ENCODE peak calls at places on chromosomes 6 and 20, in six cellular contexts. One of them, this sample, is unnamed.

GRCh38 chr20:24695529-24696225 is 226.2 kb downstream of the SYNDIG1 start:
- DNase-seq in body of pancreas: no peak
- DNase-seq in CD8-positive, alpha-beta T cell: no peak
- DNase-seq in uterus: no peak
- DNase-seq in ovary: no peak
- DNase-seq in adrenal gland: no peak
- DNase-seq in this sample: peak; percentile 17

GRCh38 chr20:1360094-1360493 is 31.2 kb upstream of the SDCBP2 start:
- DNase-seq in ovary: no peak
- DNase-seq in uterus: no peak
- DNase-seq in adrenal gland: no peak
- DNase-seq in CD8-positive, alpha-beta T cell: no peak
- DNase-seq in body of pancreas: no peak
- DNase-seq in this sample: no peak

GRCh38 chr6:35087361-35088280 is 53.5 kb downstream of the TCP11 start:
- DNase-seq in body of pancreas: no peak
- DNase-seq in CD8-positive, alpha-beta T cell: no peak
- DNase-seq in ovary: peak; percentile 28
- DNase-seq in adrenal gland: no peak
- DNase-seq in uterus: no peak
- DNase-seq in this sample: no peak

GRCh38 chr20:62805365-62805710 is 703 bp downstream of the OGFR start:
- DNase-seq in uterus: no peak
- DNase-seq in ovary: no peak
- DNase-seq in body of pancreas: peak; percentile 37
- DNase-seq in CD8-positive, alpha-beta T cell: no peak
- DNase-seq in adrenal gland: no peak
- DNase-seq in this sample: no peak

GRCh38 chr6:12572884-12573824 is 143.4 kb upstream of the PHACTR1 start:
- DNase-seq in CD8-positive, alpha-beta T cell: no peak
- DNase-seq in ovary: no peak
- DNase-seq in body of pancreas: no peak
- DNase-seq in uterus: no peak
- DNase-seq in adrenal gland: no peak
- DNase-seq in this sample: no peak

GRCh38 chr20:38674178-38675133 is 49.8 kb upstream of the SLC32A1 start:
- DNase-seq in body of pancreas: peak; percentile 28
- DNase-seq in uterus: no peak
- DNase-seq in CD8-positive, alpha-beta T cell: peak; percentile 13
- DNase-seq in adrenal gland: peak; percentile 56
- DNase-seq in ovary: peak; percentile 66
- DNase-seq in this sample: no peak

GRCh38 chr6:7469696-7470095 is 71.8 kb upstream of the DSP start:
- DNase-seq in ovary: no peak
- DNase-seq in body of pancreas: no peak
- DNase-seq in CD8-positive, alpha-beta T cell: no peak
- DNase-seq in uterus: no peak
- DNase-seq in adrenal gland: no peak
- DNase-seq in this sample: no peak

GRCh38 chr6:137493218-137494038 is 766 bp downstream of the OLIG3 start:
- DNase-seq in ovary: no peak
- DNase-seq in CD8-positive, alpha-beta T cell: no peak
- DNase-seq in adrenal gland: no peak
- DNase-seq in uterus: no peak
- DNase-seq in body of pancreas: peak; percentile 62
- DNase-seq in this sample: no peak

GRCh38 chr6:169935348-169935718 is 183.9 kb downstream of the ERMARD start:
- DNase-seq in uterus: peak; percentile 50
- DNase-seq in adrenal gland: no peak
- DNase-seq in CD8-positive, alpha-beta T cell: no peak
- DNase-seq in ovary: no peak
- DNase-seq in body of pancreas: no peak
- DNase-seq in this sample: no peak

GRCh38 chr6:93889713-93890112 is 470.4 kb upstream of the EPHA7 start:
- DNase-seq in CD8-positive, alpha-beta T cell: no peak
- DNase-seq in body of pancreas: no peak
- DNase-seq in ovary: no peak
- DNase-seq in uterus: no peak
- DNase-seq in adrenal gland: no peak
- DNase-seq in this sample: no peak

GRCh38 chr6:134379086-134379485 is 61.2 kb upstream of the SGK1 start:
- DNase-seq in CD8-positive, alpha-beta T cell: no peak
- DNase-seq in ovary: no peak
- DNase-seq in adrenal gland: no peak
- DNase-seq in body of pancreas: peak; percentile 86
- DNase-seq in uterus: no peak
- DNase-seq in this sample: peak; percentile 64

GRCh38 chr6:110999634-111000270 is 17.9 kb downstream of the RPF2 start:
- DNase-seq in uterus: no peak
- DNase-seq in adrenal gland: no peak
- DNase-seq in ovary: no peak
- DNase-seq in body of pancreas: no peak
- DNase-seq in CD8-positive, alpha-beta T cell: no peak
- DNase-seq in this sample: no peak

GRCh38 chr6:41027799-41028617 is 11.0 kb downstream of the UNC5CL start:
- DNase-seq in ovary: peak; percentile 93
- DNase-seq in adrenal gland: peak; percentile 90
- DNase-seq in uterus: peak; percentile 70
- DNase-seq in body of pancreas: peak; percentile 92
- DNase-seq in CD8-positive, alpha-beta T cell: peak; percentile 39
- DNase-seq in this sample: peak; percentile 82

GRCh38 chr6:134550604-134551003 is 232.7 kb upstream of the SGK1 start:
- DNase-seq in uterus: no peak
- DNase-seq in body of pancreas: no peak
- DNase-seq in CD8-positive, alpha-beta T cell: no peak
- DNase-seq in ovary: no peak
- DNase-seq in adrenal gland: no peak
- DNase-seq in this sample: no peak

GRCh38 chr20:21719592-21720214 is 14.2 kb downstream of the PAX1 start:
- DNase-seq in uterus: peak; percentile 46
- DNase-seq in CD8-positive, alpha-beta T cell: no peak
- DNase-seq in body of pancreas: peak; percentile 70
- DNase-seq in adrenal gland: peak; percentile 58
- DNase-seq in ovary: no peak
- DNase-seq in this sample: peak; percentile 57

GRCh38 chr6:33702345-33702977 is 9.0 kb downstream of the UQCC2 start:
- DNase-seq in uterus: no peak
- DNase-seq in ovary: no peak
- DNase-seq in CD8-positive, alpha-beta T cell: no peak
- DNase-seq in adrenal gland: no peak
- DNase-seq in body of pancreas: peak; percentile 57
- DNase-seq in this sample: no peak

GRCh38 chr6:170152989-170153388 is 137.9 kb downstream of the DLL1 start:
- DNase-seq in ovary: peak; percentile 58
- DNase-seq in CD8-positive, alpha-beta T cell: no peak
- DNase-seq in uterus: no peak
- DNase-seq in body of pancreas: peak; percentile 89
- DNase-seq in adrenal gland: no peak
- DNase-seq in this sample: peak; percentile 65

GRCh38 chr6:34146801-34147592 is 1.1 kb upstream of the GRM4 start:
- DNase-seq in adrenal gland: no peak
- DNase-seq in ovary: no peak
- DNase-seq in CD8-positive, alpha-beta T cell: no peak
- DNase-seq in uterus: no peak
- DNase-seq in body of pancreas: no peak
- DNase-seq in this sample: no peak

GRCh38 chr6:143559101-143559500 is 47.6 kb upstream of the FUCA2 start:
- DNase-seq in body of pancreas: no peak
- DNase-seq in uterus: no peak
- DNase-seq in adrenal gland: no peak
- DNase-seq in ovary: no peak
- DNase-seq in CD8-positive, alpha-beta T cell: no peak
- DNase-seq in this sample: no peak

GRCh38 chr6:101663099-101663498 is 269.6 kb downstream of the GRIK2 start:
- DNase-seq in adrenal gland: no peak
- DNase-seq in CD8-positive, alpha-beta T cell: no peak
- DNase-seq in ovary: no peak
- DNase-seq in uterus: no peak
- DNase-seq in body of pancreas: no peak
- DNase-seq in this sample: no peak

GRCh38 chr6:39496951-39497350 is 174.4 kb upstream of the KCNK16 start:
- DNase-seq in ovary: peak; percentile 68
- DNase-seq in adrenal gland: no peak
- DNase-seq in body of pancreas: peak; percentile 15
- DNase-seq in CD8-positive, alpha-beta T cell: no peak
- DNase-seq in uterus: peak; percentile 54
- DNase-seq in this sample: peak; percentile 29

DNA sequence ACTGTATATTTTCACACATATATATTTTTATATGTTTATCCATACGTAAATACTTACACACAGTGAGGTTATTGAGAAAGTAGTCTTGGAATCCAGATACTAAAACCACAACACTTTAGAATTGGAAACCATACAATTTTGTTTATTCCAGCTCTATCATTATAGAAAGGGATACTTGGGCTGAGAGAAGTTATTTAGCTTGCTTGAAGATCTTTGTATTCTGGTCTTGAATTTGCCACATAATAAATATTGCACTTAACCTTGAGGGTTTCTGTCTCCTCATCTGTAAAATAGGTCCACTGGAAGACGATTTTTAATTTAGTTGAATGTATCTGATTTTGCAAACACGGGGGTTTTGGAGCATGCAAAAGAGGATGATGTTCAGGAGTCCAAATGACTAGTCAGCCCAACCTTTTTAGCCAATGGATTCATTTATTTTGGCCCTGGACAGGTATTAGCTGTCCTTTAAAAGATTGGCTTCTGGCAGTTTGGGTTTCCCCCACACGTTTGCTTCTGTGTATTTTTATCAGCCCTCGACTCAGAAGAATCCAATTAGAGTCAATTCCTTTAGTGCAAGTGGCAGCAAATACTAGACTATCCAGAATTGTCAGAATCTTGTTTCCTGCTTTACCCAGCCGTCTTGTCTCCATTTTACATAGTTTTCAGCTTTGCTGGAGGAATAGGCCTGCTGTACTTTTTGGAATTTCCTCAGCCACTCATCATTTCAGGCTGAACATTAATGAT is 62.4 kb upstream of the ZNF217 start:
- DNase-seq in uterus: no peak
- DNase-seq in ovary: no peak
- DNase-seq in adrenal gland: no peak
- DNase-seq in CD8-positive, alpha-beta T cell: no peak
- DNase-seq in body of pancreas: no peak
- DNase-seq in this sample: no peak
- H3K4me1 ChIP-seq in uterus: no peaks in the 10 kb centered on the region
- H3K4me1 ChIP-seq in ovary: peaks cover 8% of the 10 kb centered on the region
- H3K4me1 ChIP-seq in adrenal gland: peaks cover 41% of the 10 kb centered on the region
- H3K4me1 ChIP-seq in CD8-positive, alpha-beta T cell: peaks cover 65% of the 10 kb centered on the region
- H3K4me1 ChIP-seq in body of pancreas: peaks cover 34% of the 10 kb centered on the region
- H3K4me1 ChIP-seq in this sample: peaks cover 3% of the 10 kb centered on the region

GRCh38 chr6:45421700-45422540 is 44.2 kb upstream of the SUPT3H start:
- DNase-seq in CD8-positive, alpha-beta T cell: peak; percentile 8
- DNase-seq in uterus: peak; percentile 41
- DNase-seq in ovary: peak; percentile 73
- DNase-seq in adrenal gland: peak; percentile 56
- DNase-seq in body of pancreas: peak; percentile 56
- DNase-seq in this sample: peak; percentile 48

GRCh38 chr6:45423901-45424627 is 46.3 kb upstream of the SUPT3H start:
- DNase-seq in ovary: peak; percentile 50
- DNase-seq in uterus: no peak
- DNase-seq in CD8-positive, alpha-beta T cell: no peak
- DNase-seq in adrenal gland: no peak
- DNase-seq in body of pancreas: peak; percentile 26
- DNase-seq in this sample: peak; percentile 32

GRCh38 chr6:45420909-45421699 is 43.4 kb upstream of the SUPT3H start:
- DNase-seq in body of pancreas: no peak
- DNase-seq in adrenal gland: no peak
- DNase-seq in uterus: no peak
- DNase-seq in CD8-positive, alpha-beta T cell: no peak
- DNase-seq in ovary: no peak
- DNase-seq in this sample: no peak

GRCh38 chr6:45423111-45423900 is 45.6 kb upstream of the SUPT3H start:
- DNase-seq in ovary: peak; percentile 65
- DNase-seq in adrenal gland: no peak
- DNase-seq in uterus: no peak
- DNase-seq in body of pancreas: peak; percentile 19
- DNase-seq in CD8-positive, alpha-beta T cell: no peak
- DNase-seq in this sample: no peak

GRCh38 chr6:45422541-45423110 is 44.9 kb upstream of the SUPT3H start:
- DNase-seq in ovary: peak; percentile 62
- DNase-seq in CD8-positive, alpha-beta T cell: peak; percentile 32
- DNase-seq in uterus: no peak
- DNase-seq in body of pancreas: peak; percentile 26
- DNase-seq in adrenal gland: no peak
- DNase-seq in this sample: peak; percentile 36
- H3K27ac ChIP-seq in ovary: peak overlapping the region; percentile 33
- H3K27ac ChIP-seq in CD8-positive, alpha-beta T cell: peak overlapping the region; percentile 62
- H3K27ac ChIP-seq in uterus: peak overlapping the region; percentile 76
- H3K27ac ChIP-seq in body of pancreas: no peak overlapping the region
- H3K27ac ChIP-seq in adrenal gland: no peak overlapping the region
- H3K27ac ChIP-seq in this sample: peak overlapping the region; percentile 40

GRCh38 chr6:31920803-31921202 is 6.7 kb upstream of the C2 start:
- DNase-seq in adrenal gland: no peak
- DNase-seq in body of pancreas: no peak
- DNase-seq in uterus: no peak
- DNase-seq in ovary: no peak
- DNase-seq in CD8-positive, alpha-beta T cell: no peak
- DNase-seq in this sample: no peak

GRCh38 chr6:31919624-31920303 is 7.8 kb upstream of the C2 start:
- DNase-seq in adrenal gland: no peak
- DNase-seq in ovary: no peak
- DNase-seq in CD8-positive, alpha-beta T cell: no peak
- DNase-seq in uterus: no peak
- DNase-seq in body of pancreas: no peak
- DNase-seq in this sample: no peak

GRCh38 chr6:31918069-31918725 is 9.3 kb upstream of the C2 start:
- DNase-seq in ovary: no peak
- DNase-seq in body of pancreas: no peak
- DNase-seq in CD8-positive, alpha-beta T cell: no peak
- DNase-seq in uterus: no peak
- DNase-seq in adrenal gland: no peak
- DNase-seq in this sample: no peak

GRCh38 chr6:31927242-31927867 is at the start of gene C2:
- DNase-seq in body of pancreas: no peak
- DNase-seq in uterus: no peak
- DNase-seq in ovary: no peak
- DNase-seq in adrenal gland: no peak
- DNase-seq in CD8-positive, alpha-beta T cell: no peak
- DNase-seq in this sample: peak; percentile 45

GRCh38 chr6:31922942-31923341 is 4.6 kb upstream of the C2 start:
- DNase-seq in adrenal gland: no peak
- DNase-seq in CD8-positive, alpha-beta T cell: no peak
- DNase-seq in ovary: no peak
- DNase-seq in uterus: peak; percentile 52
- DNase-seq in body of pancreas: peak; percentile 49
- DNase-seq in this sample: no peak
- TF ChIP-seq CTCF in adrenal gland: no peak
- TF ChIP-seq CTCF in CD8-positive, alpha-beta T cell: no peak
- TF ChIP-seq CTCF in ovary: no peak
- TF ChIP-seq CTCF in uterus: no peak
- TF ChIP-seq CTCF in body of pancreas: no peak
- TF ChIP-seq CTCF in this sample: no peak

DNA sequence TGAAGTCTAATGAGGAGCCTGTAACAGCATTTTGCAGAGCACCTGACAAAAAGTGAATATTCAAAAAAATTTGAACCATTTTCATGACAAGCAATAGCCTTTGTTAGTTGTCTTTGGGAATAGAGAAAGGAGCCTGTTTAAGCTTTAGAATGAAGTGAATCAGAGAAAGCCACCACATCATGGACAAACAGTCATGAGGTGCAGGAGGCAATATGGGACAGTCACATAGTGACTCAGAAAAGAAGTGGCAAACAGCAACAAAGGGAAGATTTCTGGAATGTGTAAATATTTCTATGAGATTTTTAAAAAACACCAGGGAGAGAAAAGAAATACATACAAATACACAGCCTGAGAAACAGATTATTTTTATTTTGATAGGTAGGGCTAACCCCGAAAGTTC is 6.6 kb downstream of the KLHL31 start:
- DNase-seq in body of pancreas: no peak
- DNase-seq in adrenal gland: no peak
- DNase-seq in uterus: no peak
- DNase-seq in CD8-positive, alpha-beta T cell: no peak
- DNase-seq in ovary: no peak
- DNase-seq in this sample: no peak
- H3K4me1 ChIP-seq in body of pancreas: no peaks in the 10 kb centered on the region
- H3K4me1 ChIP-seq in adrenal gland: no peaks in the 10 kb centered on the region
- H3K4me1 ChIP-seq in uterus: no peaks in the 10 kb centered on the region
- H3K4me1 ChIP-seq in CD8-positive, alpha-beta T cell: no peaks in the 10 kb centered on the region
- H3K4me1 ChIP-seq in ovary: no peaks in the 10 kb centered on the region
- H3K4me1 ChIP-seq in this sample: no peaks in the 10 kb centered on the region